ENCODE peak calls at places on chromosome 17, in nine cellular contexts. One of them, this sample, is unnamed.

GRCh38 chr17:18957831-18958230 is 5.9 kb downstream of the SLC5A10 start:
- DNase-seq in MM.1S: no peak
- DNase-seq in GM12878: no peak
- DNase-seq in OCI-LY7: no peak
- DNase-seq in thoracic aorta: no peak
- DNase-seq in CD8-positive, alpha-beta T cell: no peak
- DNase-seq in stomach: no peak
- DNase-seq in PC-3: no peak
- DNase-seq in tibial nerve: no peak
- DNase-seq in this sample: no peak

GRCh38 chr17:72640415-72641165 is 451.9 kb downstream of the SLC39A11 start:
- DNase-seq in PC-3: peak; percentile 70
- DNase-seq in OCI-LY7: no peak
- DNase-seq in GM12878: no peak
- DNase-seq in stomach: peak; percentile 89
- DNase-seq in CD8-positive, alpha-beta T cell: no peak
- DNase-seq in thoracic aorta: no peak
- DNase-seq in tibial nerve: no peak
- DNase-seq in MM.1S: no peak
- DNase-seq in this sample: no peak

GRCh38 chr17:42288985-42289862 is 926 bp downstream of the STAT5A start:
- DNase-seq in thoracic aorta: no peak
- DNase-seq in GM12878: no peak
- DNase-seq in tibial nerve: peak; percentile 15
- DNase-seq in OCI-LY7: no peak
- DNase-seq in MM.1S: no peak
- DNase-seq in CD8-positive, alpha-beta T cell: peak; percentile 61
- DNase-seq in stomach: peak; percentile 55
- DNase-seq in PC-3: no peak
- DNase-seq in this sample: no peak

GRCh38 chr17:47315451-47316266 is 8.1 kb upstream of the EFCAB13 start:
- DNase-seq in GM12878: peak; percentile 48
- DNase-seq in PC-3: peak; percentile 97
- DNase-seq in MM.1S: peak; percentile 65
- DNase-seq in tibial nerve: no peak
- DNase-seq in OCI-LY7: peak; percentile 80
- DNase-seq in thoracic aorta: no peak
- DNase-seq in CD8-positive, alpha-beta T cell: peak; percentile 37
- DNase-seq in stomach: no peak
- DNase-seq in this sample: peak; percentile 42

GRCh38 chr17:57463103-57463885 is 207.0 kb downstream of the MSI2 start:
- DNase-seq in tibial nerve: no peak
- DNase-seq in PC-3: peak; percentile 73
- DNase-seq in thoracic aorta: no peak
- DNase-seq in stomach: no peak
- DNase-seq in OCI-LY7: no peak
- DNase-seq in GM12878: peak; percentile 97
- DNase-seq in CD8-positive, alpha-beta T cell: no peak
- DNase-seq in MM.1S: no peak
- DNase-seq in this sample: no peak

GRCh38 chr17:58334661-58335060 is 6.1 kb upstream of the TSPOAP1 start:
- DNase-seq in stomach: no peak
- DNase-seq in OCI-LY7: no peak
- DNase-seq in CD8-positive, alpha-beta T cell: no peak
- DNase-seq in GM12878: no peak
- DNase-seq in MM.1S: no peak
- DNase-seq in thoracic aorta: no peak
- DNase-seq in PC-3: no peak
- DNase-seq in tibial nerve: no peak
- DNase-seq in this sample: no peak

GRCh38 chr17:40551874-40552768 is 13.2 kb downstream of the CCR7 start:
- DNase-seq in CD8-positive, alpha-beta T cell: peak; percentile 47
- DNase-seq in thoracic aorta: no peak
- DNase-seq in OCI-LY7: no peak
- DNase-seq in GM12878: no peak
- DNase-seq in MM.1S: no peak
- DNase-seq in PC-3: peak; percentile 45
- DNase-seq in tibial nerve: no peak
- DNase-seq in stomach: peak; percentile 29
- DNase-seq in this sample: peak; percentile 91

GRCh38 chr17:34974179-34974578 is 6.1 kb upstream of the LIG3 start:
- DNase-seq in GM12878: no peak
- DNase-seq in OCI-LY7: no peak
- DNase-seq in thoracic aorta: no peak
- DNase-seq in MM.1S: no peak
- DNase-seq in PC-3: peak; percentile 30
- DNase-seq in stomach: no peak
- DNase-seq in CD8-positive, alpha-beta T cell: no peak
- DNase-seq in tibial nerve: no peak
- DNase-seq in this sample: no peak

GRCh38 chr17:45649796-45650195 is 134.3 kb upstream of the CRHR1 start:
- DNase-seq in stomach: no peak
- DNase-seq in GM12878: no peak
- DNase-seq in thoracic aorta: no peak
- DNase-seq in OCI-LY7: no peak
- DNase-seq in PC-3: no peak
- DNase-seq in CD8-positive, alpha-beta T cell: no peak
- DNase-seq in tibial nerve: no peak
- DNase-seq in MM.1S: no peak
- DNase-seq in this sample: no peak

GRCh38 chr17:37831492-37831891 is 86.6 kb upstream of the HNF1B start:
- DNase-seq in stomach: no peak
- DNase-seq in thoracic aorta: no peak
- DNase-seq in MM.1S: no peak
- DNase-seq in tibial nerve: no peak
- DNase-seq in OCI-LY7: no peak
- DNase-seq in GM12878: no peak
- DNase-seq in PC-3: no peak
- DNase-seq in CD8-positive, alpha-beta T cell: no peak
- DNase-seq in this sample: no peak

GRCh38 chr17:62064791-62065563 is at the start of gene MED13:
- DNase-seq in thoracic aorta: peak; percentile 7
- DNase-seq in tibial nerve: peak; percentile 37
- DNase-seq in GM12878: no peak
- DNase-seq in MM.1S: peak; percentile 44
- DNase-seq in CD8-positive, alpha-beta T cell: peak; percentile 65
- DNase-seq in PC-3: peak; percentile 52
- DNase-seq in stomach: peak; percentile 64
- DNase-seq in OCI-LY7: peak; percentile 62
- DNase-seq in this sample: peak; percentile 92

GRCh38 chr17:7173687-7174602 is 5.2 kb downstream of the ASGR1 start:
- DNase-seq in GM12878: no peak
- DNase-seq in OCI-LY7: no peak
- DNase-seq in CD8-positive, alpha-beta T cell: peak; percentile 46
- DNase-seq in thoracic aorta: no peak
- DNase-seq in stomach: peak; percentile 68
- DNase-seq in PC-3: no peak
- DNase-seq in MM.1S: no peak
- DNase-seq in tibial nerve: peak; percentile 26
- DNase-seq in this sample: no peak

DNA sequence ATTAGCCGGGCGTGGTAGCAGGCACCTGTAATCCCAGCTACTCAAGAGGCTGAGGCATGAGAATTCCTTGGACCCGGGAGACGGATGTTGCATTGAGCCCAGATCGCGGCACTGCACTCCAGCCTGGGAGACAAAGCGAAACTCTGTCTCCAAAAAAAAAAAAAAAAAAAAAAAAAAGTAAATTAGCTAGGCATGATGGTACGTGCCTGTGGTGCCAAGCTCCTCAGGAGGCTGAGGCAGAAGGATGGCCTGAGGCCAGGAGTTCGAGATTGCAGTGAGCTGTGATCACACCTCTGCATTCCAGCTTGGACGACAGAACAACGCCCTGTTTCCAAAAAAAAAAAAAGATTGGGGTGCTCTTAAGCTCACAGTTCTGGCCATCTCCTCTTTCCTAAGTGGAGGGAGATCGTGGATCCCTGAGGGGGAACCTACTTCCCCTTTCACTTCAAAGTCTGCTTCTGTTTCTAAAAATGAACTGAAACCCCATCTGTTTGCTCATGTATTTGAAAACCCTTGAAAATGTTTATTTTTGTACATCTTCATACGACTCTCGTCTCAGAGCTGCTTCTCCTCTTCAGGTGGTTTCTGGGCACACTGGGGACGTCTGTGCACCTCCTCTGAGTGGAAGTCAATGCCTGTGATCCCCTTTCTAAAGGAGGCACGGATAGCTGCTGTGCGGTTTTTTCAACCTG is 138.7 kb downstream of the PRKCA start:
- DNase-seq in stomach: no peak
- DNase-seq in CD8-positive, alpha-beta T cell: no peak
- DNase-seq in MM.1S: peak; percentile 92
- DNase-seq in GM12878: peak; percentile 44
- DNase-seq in PC-3: no peak
- DNase-seq in thoracic aorta: no peak
- DNase-seq in tibial nerve: no peak
- DNase-seq in OCI-LY7: peak; percentile 91
- DNase-seq in this sample: no peak
- H3K27ac ChIP-seq in stomach: peak overlapping the region; percentile 20
- H3K27ac ChIP-seq in CD8-positive, alpha-beta T cell: no peak overlapping the region
- H3K27ac ChIP-seq in MM.1S: peak overlapping the region; percentile 98
- H3K27ac ChIP-seq in GM12878: no peak overlapping the region
- H3K27ac ChIP-seq in PC-3: no peak overlapping the region
- H3K27ac ChIP-seq in thoracic aorta: no peak overlapping the region
- H3K27ac ChIP-seq in tibial nerve: no peak overlapping the region
- H3K27ac ChIP-seq in OCI-LY7: peak overlapping the region; percentile 97
- H3K27ac ChIP-seq in this sample: peak overlapping the region; percentile 27

DNA sequence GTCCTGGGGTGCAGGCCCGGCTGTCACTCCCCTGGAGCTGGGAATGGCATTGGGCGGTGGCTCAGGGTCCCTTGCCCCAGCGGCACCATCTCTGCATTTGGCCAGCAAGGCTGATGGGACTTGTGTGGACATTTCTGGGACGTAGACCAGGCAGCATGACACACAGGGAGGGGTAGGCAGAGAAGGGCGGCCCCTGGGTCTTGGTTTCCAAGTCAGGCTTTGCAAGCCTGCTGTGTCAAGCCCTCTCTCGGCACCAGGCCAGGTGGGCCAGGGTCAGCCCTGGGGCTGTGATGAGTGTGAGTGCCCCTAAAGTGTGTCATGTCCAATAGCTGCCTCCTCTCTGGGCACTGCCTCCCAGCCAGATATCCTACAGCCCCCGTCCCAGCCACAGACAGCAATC is 335.2 kb downstream of the SEC14L1 start:
- DNase-seq in CD8-positive, alpha-beta T cell: no peak
- DNase-seq in tibial nerve: no peak
- DNase-seq in thoracic aorta: no peak
- DNase-seq in stomach: no peak
- DNase-seq in MM.1S: peak; percentile 4
- DNase-seq in PC-3: peak; percentile 35
- DNase-seq in GM12878: no peak
- DNase-seq in OCI-LY7: no peak
- DNase-seq in this sample: no peak
- H3K4me1 ChIP-seq in CD8-positive, alpha-beta T cell: peaks cover 100% of the 10 kb centered on the region
- H3K4me1 ChIP-seq in tibial nerve: peaks cover 97% of the 10 kb centered on the region
- H3K4me1 ChIP-seq in thoracic aorta: peaks cover 45% of the 10 kb centered on the region
- H3K4me1 ChIP-seq in stomach: peaks cover 97% of the 10 kb centered on the region
- H3K4me1 ChIP-seq in MM.1S: peaks cover 43% of the 10 kb centered on the region
- H3K4me1 ChIP-seq in PC-3: peaks cover 49% of the 10 kb centered on the region
- H3K4me1 ChIP-seq in GM12878: peaks cover 54% of the 10 kb centered on the region
- H3K4me1 ChIP-seq in OCI-LY7: peaks cover 93% of the 10 kb centered on the region
- H3K4me1 ChIP-seq in this sample: peaks cover 100% of the 10 kb centered on the region

DNA sequence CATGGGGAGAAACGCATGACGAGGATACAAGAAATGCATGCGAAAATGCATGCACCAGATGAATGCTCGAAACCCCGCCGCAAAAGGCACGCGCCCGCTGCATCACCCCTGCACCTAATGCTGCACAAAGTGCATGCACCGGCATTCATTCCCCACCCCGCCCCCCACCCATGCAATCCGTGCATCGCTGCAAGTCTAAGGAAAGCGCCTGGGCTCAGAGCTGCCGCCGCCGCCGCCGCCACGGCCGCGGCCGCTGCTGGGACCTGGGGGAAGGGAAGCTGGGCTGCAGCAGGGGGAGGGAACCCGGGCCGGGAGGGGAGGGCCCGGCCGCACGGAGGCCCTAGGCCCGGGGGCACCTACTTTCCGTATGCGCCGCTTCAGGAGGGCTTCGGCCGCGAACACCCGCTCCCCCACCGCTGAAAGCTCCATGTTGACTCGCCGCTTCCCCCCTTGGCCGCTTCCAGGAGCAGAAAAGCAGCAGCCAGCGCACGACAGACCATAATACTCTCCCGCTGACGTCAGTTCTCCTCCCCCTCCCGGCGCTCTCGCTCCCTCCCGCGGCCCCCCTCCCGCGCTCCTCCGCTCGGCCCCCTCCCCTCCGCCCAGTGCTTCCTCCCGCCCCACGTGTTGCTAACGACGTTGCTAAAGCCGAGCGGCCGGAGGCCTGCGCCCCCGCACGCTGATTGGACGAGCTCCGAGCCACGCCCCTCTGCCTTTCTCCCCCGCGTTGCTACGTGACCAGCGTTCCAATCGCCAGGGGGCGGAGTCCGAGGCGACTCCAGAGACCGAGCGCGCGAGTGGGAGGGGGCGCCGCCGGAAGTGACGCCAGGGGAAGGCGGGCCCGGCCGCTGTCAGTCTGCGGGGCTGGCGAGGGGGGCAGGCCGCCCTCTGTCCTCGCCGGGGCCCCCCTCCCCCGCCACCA is at the start of gene CBX8:
- DNase-seq in GM12878: peak; percentile 94
- DNase-seq in CD8-positive, alpha-beta T cell: peak; percentile 99
- DNase-seq in stomach: peak; percentile 100
- DNase-seq in thoracic aorta: peak; percentile 98
- DNase-seq in OCI-LY7: peak; percentile 100
- DNase-seq in tibial nerve: peak; percentile 99
- DNase-seq in MM.1S: peak; percentile 100
- DNase-seq in PC-3: peak; percentile 100
- DNase-seq in this sample: peak; percentile 100
- TF ChIP-seq CTCF in GM12878: no peak
- TF ChIP-seq CTCF in CD8-positive, alpha-beta T cell: no peak
- TF ChIP-seq CTCF in stomach: peak; percentile 12
- TF ChIP-seq CTCF in thoracic aorta: no peak
- TF ChIP-seq CTCF in OCI-LY7: no peak
- TF ChIP-seq CTCF in tibial nerve: no peak
- TF ChIP-seq CTCF in MM.1S: no peak
- TF ChIP-seq CTCF in PC-3: no peak
- TF ChIP-seq CTCF in this sample: peak; percentile 38

DNA sequence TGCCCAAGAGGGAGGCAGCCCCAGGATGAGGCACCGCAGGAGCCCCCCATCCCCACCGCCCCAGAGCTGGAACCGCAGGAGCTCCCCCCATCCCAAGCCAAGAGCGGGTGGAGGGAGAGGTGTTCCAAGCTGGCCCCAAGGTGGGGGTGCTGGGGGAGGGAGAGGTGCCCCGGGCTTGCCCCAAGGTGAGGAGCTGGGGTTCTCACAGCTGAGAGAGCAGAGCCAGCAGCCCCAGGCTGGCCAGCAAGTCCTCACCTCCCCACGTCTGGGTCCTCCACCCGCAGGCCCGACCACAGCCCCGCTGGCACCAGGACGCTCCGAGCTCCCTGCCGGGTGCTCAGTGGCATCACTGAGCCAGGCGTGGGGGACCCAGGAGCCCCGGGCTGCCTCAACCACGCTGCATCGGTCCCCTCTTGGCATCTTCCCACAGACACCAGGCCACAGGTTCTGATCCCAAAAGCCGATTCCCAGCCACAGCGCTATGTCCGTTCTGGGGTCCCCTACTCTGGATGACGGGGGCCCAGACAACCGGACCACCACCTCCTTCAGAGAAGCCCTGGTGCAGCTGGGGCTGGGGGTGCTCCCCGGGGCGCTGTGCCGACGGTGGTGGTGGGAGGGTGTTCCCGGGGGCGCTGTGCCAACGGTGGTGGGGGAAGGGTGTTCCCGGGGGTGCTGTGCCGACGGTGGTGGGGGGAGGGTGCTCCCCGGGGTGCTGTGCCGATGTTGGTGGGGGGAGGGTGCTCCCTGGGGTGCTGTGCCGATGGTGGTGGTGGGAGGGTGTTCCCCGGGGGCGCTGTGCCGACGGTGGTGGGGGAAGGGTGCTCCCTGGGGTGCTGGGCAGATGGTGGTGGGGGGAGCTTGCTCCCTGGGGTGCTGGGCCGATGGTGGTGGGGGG is 15.4 kb upstream of the WDR45B start:
- DNase-seq in OCI-LY7: no peak
- DNase-seq in CD8-positive, alpha-beta T cell: no peak
- DNase-seq in MM.1S: no peak
- DNase-seq in tibial nerve: no peak
- DNase-seq in PC-3: no peak
- DNase-seq in GM12878: no peak
- DNase-seq in thoracic aorta: no peak
- DNase-seq in stomach: no peak
- DNase-seq in this sample: no peak
- H3K27ac ChIP-seq in OCI-LY7: no peak overlapping the region
- H3K27ac ChIP-seq in CD8-positive, alpha-beta T cell: no peak overlapping the region
- H3K27ac ChIP-seq in MM.1S: no peak overlapping the region
- H3K27ac ChIP-seq in tibial nerve: no peak overlapping the region
- H3K27ac ChIP-seq in PC-3: no peak overlapping the region
- H3K27ac ChIP-seq in GM12878: no peak overlapping the region
- H3K27ac ChIP-seq in thoracic aorta: no peak overlapping the region
- H3K27ac ChIP-seq in stomach: no peak overlapping the region
- H3K27ac ChIP-seq in this sample: no peak overlapping the region